ENCODE peak calls at places on chromosomes 16 and 17, in nine cellular contexts. A is A549; W is Peyer's patch; N is adrenal gland; U is pancreas; Z is right cardiac atrium; T is GM23248; B is CD8-positive, alpha-beta T cell; Q is fibroblast of lung. V is an unnamed sample. For H3K4me1, the result is how much of the 10 kb centered on the place peaks cover.

GRCh38 chr17:78558181-78558850 is 18.9 kb downstream of the DNAH17 start:
- DNase-seq in Q (peak), B (no peak), U (no peak), T (peak), A (peak), W (no peak), N (no peak), Z (peak), V (no peak)

GRCh38 chr16:49834496-49835009 is 21.4 kb downstream of the ZNF423 start:
- DNase-seq in U (no peak), Z (peak), N (peak), T (peak), B (no peak), Q (peak), A (no peak), W (no peak), V (peak)

GRCh38 chr17:59804910-59805381 is 87.8 kb downstream of the TUBD1 start:
- DNase-seq in N (no peak), W (no peak), A (peak), U (no peak), Z (no peak), Q (peak), T (peak), B (no peak), V (no peak)

GRCh38 chr17:4444782-4445473 is 11.2 kb downstream of the SPNS3 start:
- DNase-seq in A (peak), T (peak), W (peak), U (peak), B (no peak), Q (no peak), Z (peak), N (peak), V (peak)

GRCh38 chr17:10761281-10761680 is 31.5 kb upstream of the TMEM220 start:
- DNase-seq in W (no peak), T (no peak), Q (no peak), B (no peak), A (no peak), Z (no peak), U (no peak), N (no peak), V (no peak)

GRCh38 chr17:73820686-73821448 is 176.6 kb upstream of the SDK2 start:
- DNase-seq in N (peak), A (no peak), Q (no peak), W (no peak), Z (peak), T (peak), U (no peak), B (no peak), V (no peak)

GRCh38 chr16:68564367-68564985 is 25.4 kb downstream of the ZFP90 start:
- DNase-seq in N (no peak), Z (no peak), Q (peak), B (no peak), U (no peak), A (peak), T (peak), W (no peak), V (no peak)

GRCh38 chr17:81803728-81804558 is at the start of gene GCGR:
- DNase-seq in W (no peak), U (no peak), Z (no peak), N (no peak), B (no peak), T (no peak), A (no peak), Q (no peak), V (no peak)

GRCh38 chr17:80863626-80864025 is 128.0 kb upstream of the CHMP6 start:
- DNase-seq in A (no peak), T (no peak), W (no peak), Q (no peak), U (no peak), N (no peak), Z (no peak), B (no peak), V (peak)

GRCh38 chr16:1821861-1822611 is 4.6 kb downstream of the HAGH start:
- DNase-seq in B (no peak), W (no peak), A (no peak), T (no peak), Q (no peak), N (no peak), U (no peak), Z (no peak), V (no peak)

GRCh38 chr17:40596261-40596919 is 31.1 kb upstream of the CCR7 start:
- DNase-seq in W (no peak), T (no peak), Q (peak), U (no peak), A (peak), Z (no peak), N (no peak), B (peak), V (no peak)

GRCh38 chr17:42518755-42519545 is 17.1 kb upstream of the NAGLU start:
- DNase-seq in A (peak), Z (peak), W (peak), B (no peak), U (no peak), Q (peak), T (no peak), N (peak), V (no peak)

GRCh38 chr16:57507414-57508083 is 21.3 kb upstream of the DOK4 start:
- DNase-seq in Z (peak), N (no peak), U (no peak), T (no peak), B (no peak), W (no peak), Q (no peak), A (no peak), V (no peak)

GRCh38 chr16:11446566-11447119 is 101.4 kb downstream of the RMI2 start:
- DNase-seq in Q (no peak), A (no peak), B (no peak), U (no peak), W (no peak), T (no peak), Z (peak), N (no peak), V (no peak)

GRCh38 chr17:41322903-41323895 is 7.7 kb upstream of the KRTAP17-1 start:
- DNase-seq in A (no peak), W (no peak), U (no peak), Z (no peak), Q (no peak), T (no peak), N (no peak), B (no peak), V (no peak)

GRCh38 chr17:77256710-77257109 is 115.9 kb downstream of the SEC14L1 start:
- DNase-seq in B (no peak), N (no peak), W (no peak), Q (no peak), Z (no peak), A (no peak), U (no peak), T (no peak), V (no peak)

GRCh38 chr17:40315678-40316570 is 6.9 kb downstream of the RARA start:
- DNase-seq in Z (no peak), B (no peak), W (no peak), N (no peak), U (no peak), Q (no peak), A (no peak), T (no peak), V (peak)

GRCh38 chr16:678858-679807 is 1.1 kb upstream of the STUB1 start:
- DNase-seq in B (peak), Z (peak), N (peak), Q (peak), U (peak), W (no peak), A (peak), T (peak), V (peak)

GRCh38 chr17:63419949-63420867 is 25.9 kb downstream of the CYB561 start:
- DNase-seq in T (no peak), N (no peak), Z (no peak), Q (no peak), U (no peak), A (no peak), B (peak), W (no peak), V (no peak)

GRCh38 chr17:81245665-81246342 is 6.7 kb downstream of the NDUFAF8 start:
- DNase-seq in U (no peak), Q (no peak), Z (peak), W (no peak), T (no peak), B (no peak), N (no peak), A (no peak), V (peak)

GRCh38 chr16:52721331-52721730 is 174.4 kb upstream of the TOX3 start:
- DNase-seq in B (no peak), N (no peak), Q (no peak), A (no peak), Z (no peak), U (no peak), W (no peak), T (no peak), V (no peak)

GRCh38 chr17:73697872-73698271 is 53.6 kb upstream of the SDK2 start:
- DNase-seq in B (no peak), Q (no peak), A (no peak), N (peak), W (no peak), Z (no peak), T (no peak), U (no peak), V (no peak)

GRCh38 chr16:1613240-1613639 is 1.1 kb downstream of the CRAMP1 start:
- DNase-seq in N (no peak), B (peak), Z (no peak), W (no peak), U (no peak), Q (no peak), A (no peak), T (peak), V (no peak)

GRCh38 chr17:77840576-77841160 is 117.8 kb upstream of the TNRC6C start:
- DNase-seq in Z (no peak), N (no peak), B (no peak), T (no peak), W (peak), U (no peak), Q (no peak), A (no peak), V (no peak)

GRCh38 chr17:78133179-78133951 is 2.8 kb downstream of the TMC8 start:
- DNase-seq in N (no peak), Z (no peak), A (no peak), U (no peak), T (no peak), B (peak), W (no peak), Q (no peak), V (no peak)

GRCh38 chr17:4520881-4521600 is 22.4 kb downstream of the SPNS2 start:
- DNase-seq in A (peak), Z (no peak), T (peak), W (no peak), U (peak), B (no peak), N (no peak), Q (no peak), V (no peak)

GRCh38 chr17:35726609-35727460 is 4.6 kb upstream of the RASL10B start:
- DNase-seq in W (no peak), N (peak), A (no peak), T (peak), B (no peak), Q (peak), Z (peak), U (peak), V (peak)

GRCh38 chr16:89359296-89360147 is 130.8 kb downstream of the ANKRD11 start:
- DNase-seq in Q (no peak), W (no peak), A (no peak), U (no peak), T (peak), N (no peak), B (no peak), Z (peak), V (no peak)

GRCh38 chr17:76196675-76197074 is 43.6 kb downstream of the RNF157 start:
- DNase-seq in W (no peak), N (peak), B (no peak), T (peak), Z (peak), U (no peak), Q (peak), A (no peak), V (peak)

GRCh38 chr17:55722742-55723487 is at the start of gene TMEM100:
- DNase-seq in N (peak), W (no peak), A (no peak), U (no peak), Q (peak), T (peak), B (no peak), Z (peak), V (peak)

GRCh38 chr16:15874745-15875314 is 13.6 kb downstream of the CEP20 start:
- DNase-seq in Z (peak), T (peak), N (peak), Q (peak), B (no peak), A (peak), W (no peak), U (peak), V (peak)

GRCh38 chr16:1871974-1872635 is at the start of gene MEIOB:
- DNase-seq in Q (no peak), U (peak), A (peak), T (peak), W (peak), Z (peak), N (peak), B (no peak), V (peak)

GRCh38 chr16:9169094-9169493 is 77.7 kb downstream of the HAPSTR1 start:
- DNase-seq in W (no peak), U (no peak), Q (no peak), A (no peak), B (no peak), T (no peak), Z (no peak), N (no peak), V (no peak)

DNA sequence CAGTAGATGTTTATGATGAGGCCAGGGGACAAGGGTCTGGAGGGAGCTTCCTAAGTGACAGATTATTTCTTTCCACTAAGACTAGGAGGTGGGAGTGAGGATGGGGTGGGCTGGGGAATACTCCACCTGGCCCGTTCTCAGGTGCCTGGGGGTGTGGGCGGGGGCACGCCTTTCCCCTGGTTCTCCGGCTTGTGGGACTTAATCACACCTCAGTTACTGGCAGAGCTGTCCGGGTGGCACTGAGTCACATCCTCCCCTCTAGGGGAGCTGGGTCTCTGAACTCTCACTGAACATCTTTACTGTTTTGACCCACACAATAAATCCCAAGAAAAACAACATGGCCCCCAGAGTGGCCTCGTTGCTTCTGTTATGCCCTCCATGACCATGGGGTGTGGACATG is 332.8 kb downstream of the MAF start:
- DNase-seq in A (no peak), B (no peak), N (peak), Z (no peak), T (no peak), W (no peak), Q (no peak), U (no peak), V (no peak)
- H3K4me1 ChIP-seq in A (under half), B (under half), N (under half), Z (under half), T (under half), W (under half), Q (under half), U (under half), V (under half)

GRCh38 chr17:15463363-15463762 is 4.1 kb downstream of the CDRT4 start:
- DNase-seq in Q (peak), B (no peak), N (peak), U (peak), Z (peak), W (no peak), T (peak), A (peak), V (no peak)
- H3K27ac ChIP-seq in Q (peak), B (no peak), N (peak), U (peak), Z (no peak), W (no peak), T (peak), A (peak), V (peak)

GRCh38 chr17:57534863-57535651 is 210.0 kb downstream of the CCDC182 start:
- DNase-seq in Q (no peak), W (no peak), T (no peak), N (peak), B (no peak), Z (peak), A (peak), U (no peak), V (no peak)
- H3K4me1 ChIP-seq in Q (under half), W (under half), T (under half), N (under half), B (under half), Z (under half), A (half or more), U (under half), V (under half)

GRCh38 chr17:64765191-64765889 is 103.2 kb upstream of the SMURF2 start:
- DNase-seq in N (no peak), Q (no peak), B (no peak), T (no peak), U (no peak), W (no peak), A (peak), Z (no peak), V (no peak)
- H3K27ac ChIP-seq in N (no peak), Q (no peak), B (no peak), T (no peak), U (no peak), W (no peak), A (no peak), Z (no peak), V (no peak)

DNA sequence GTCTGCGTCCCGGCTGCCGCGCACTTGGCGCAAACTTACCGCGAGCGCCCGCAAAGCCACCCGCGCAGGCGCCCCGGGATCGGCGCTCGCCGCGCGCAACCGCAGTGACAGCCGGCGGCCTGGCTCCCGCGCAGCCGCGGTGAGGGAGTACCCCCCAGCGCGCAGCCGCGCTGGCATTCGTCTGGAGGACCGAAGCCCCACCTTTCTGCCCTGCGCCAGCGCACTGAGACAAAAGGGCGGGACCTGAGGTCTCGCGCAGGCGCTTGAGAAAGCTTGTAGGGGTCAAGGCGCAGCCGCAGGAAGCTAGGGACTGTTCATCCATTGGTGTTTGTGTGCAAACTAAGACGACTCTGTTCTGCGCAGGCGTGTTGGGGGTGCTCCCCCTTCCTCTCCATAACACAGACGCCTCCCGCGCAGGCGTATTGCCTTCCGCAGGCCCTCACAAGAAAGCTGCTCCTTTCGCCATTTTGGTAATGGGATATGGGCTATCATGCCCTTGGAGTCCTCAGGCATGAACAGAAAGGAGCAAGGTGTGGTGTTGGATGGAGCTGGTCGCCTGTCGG is at the start of gene PHF12:
- DNase-seq in A (peak), Z (peak), B (peak), W (peak), U (peak), N (peak), Q (peak), T (peak), V (peak)
- H3K4me1 ChIP-seq in A (under half), Z (under half), B (under half), W (under half), U (under half), N (under half), Q (under half), T (under half), V (under half)

GRCh38 chr16:5378531-5378930 is 280.9 kb upstream of the EEF2KMT start:
- DNase-seq in Q (no peak), A (no peak), N (no peak), T (no peak), U (no peak), Z (no peak), B (no peak), W (no peak), V (no peak)

GRCh38 chr16:5379948-5380347 is 282.4 kb upstream of the EEF2KMT start:
- DNase-seq in W (no peak), Q (no peak), A (no peak), T (no peak), B (no peak), Z (no peak), U (no peak), N (no peak), V (no peak)

GRCh38 chr16:5377280-5377898 is 279.8 kb upstream of the EEF2KMT start:
- DNase-seq in N (no peak), B (no peak), Q (no peak), W (no peak), A (no peak), Z (no peak), T (no peak), U (no peak), V (no peak)

GRCh38 chr16:5374184-5374583 is 276.6 kb upstream of the EEF2KMT start:
- DNase-seq in Z (no peak), W (no peak), U (no peak), B (no peak), N (no peak), A (no peak), Q (no peak), T (no peak), V (no peak)
- H3K27ac ChIP-seq in Z (no peak), W (no peak), U (no peak), B (no peak), N (no peak), A (no peak), Q (no peak), T (no peak), V (no peak)

GRCh38 chr16:67419502-67419901 is 3.2 kb upstream of the ZDHHC1 start:
- DNase-seq in T (no peak), Z (no peak), U (no peak), W (no peak), N (no peak), B (no peak), Q (no peak), A (no peak), V (no peak)
- H3K4me1 ChIP-seq in T (under half), Z (under half), U (under half), W (under half), N (under half), B (under half), Q (under half), A (under half), V (under half)

DNA sequence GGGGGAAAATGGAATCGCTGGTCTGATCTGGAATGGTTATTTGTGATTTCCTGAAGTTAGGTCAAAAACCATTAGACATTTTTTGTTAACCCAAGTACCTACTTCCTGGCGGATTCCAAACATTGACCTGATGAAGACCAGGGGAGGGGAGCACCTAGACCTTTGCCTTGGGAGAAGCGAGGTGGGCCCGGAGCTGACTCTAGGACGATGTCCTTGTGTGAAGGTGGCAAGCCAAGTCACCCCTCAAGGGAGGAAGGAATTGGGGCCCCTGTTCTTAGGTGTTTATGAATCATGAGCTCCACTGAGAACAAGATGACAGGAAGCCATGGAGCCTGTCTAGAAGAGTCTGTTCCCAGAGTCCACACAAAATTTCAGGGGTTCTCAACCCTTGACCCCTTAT is 204.9 kb upstream of the FOXF1 start:
- DNase-seq in Q (no peak), W (no peak), T (no peak), B (no peak), Z (no peak), N (no peak), U (no peak), A (no peak), V (no peak)
- H3K27ac ChIP-seq in Q (peak), W (no peak), T (no peak), B (no peak), Z (no peak), N (no peak), U (no peak), A (no peak), V (no peak)